ENCODE peak calls at places on chromosome 1, in ten cellular contexts. One of them, this sample, is unnamed.

GRCh38 chr1:22952694-22953391 is 19.8 kb downstream of the LACTBL1 start:
- DNase-seq in left ventricle myocardium inferior: no peak
- DNase-seq in amniotic stem cell: no peak
- DNase-seq in brain pericyte: no peak
- DNase-seq in GM04504: no peak
- DNase-seq in neuronal stem cell: no peak
- DNase-seq in memory B cell: no peak
- DNase-seq in colonic mucosa: no peak
- DNase-seq in GM13976: no peak
- DNase-seq in stimulated activated CD4-positive, alpha-beta T cell treated with anti-CD3 and anti-CD28 coated beads, Interleukin-2, amount 100 ng/mL, for 48 hours: no peak
- DNase-seq in this sample: no peak

GRCh38 chr1:227318003-227318851 is at the start of gene CDC42BPA:
- DNase-seq in brain pericyte: peak; percentile 56
- DNase-seq in left ventricle myocardium inferior: peak; percentile 89
- DNase-seq in GM04504: peak; percentile 71
- DNase-seq in stimulated activated CD4-positive, alpha-beta T cell treated with anti-CD3 and anti-CD28 coated beads, Interleukin-2, amount 100 ng/mL, for 48 hours: peak; percentile 24
- DNase-seq in colonic mucosa: peak; percentile 76
- DNase-seq in amniotic stem cell: peak; percentile 79
- DNase-seq in neuronal stem cell: peak; percentile 77
- DNase-seq in memory B cell: no peak
- DNase-seq in GM13976: peak; percentile 76
- DNase-seq in this sample: peak; percentile 87

GRCh38 chr1:44501022-44501910 is 96.2 kb downstream of the RNF220 start:
- DNase-seq in GM13976: no peak
- DNase-seq in colonic mucosa: no peak
- DNase-seq in left ventricle myocardium inferior: no peak
- DNase-seq in neuronal stem cell: peak; percentile 71
- DNase-seq in amniotic stem cell: no peak
- DNase-seq in memory B cell: no peak
- DNase-seq in stimulated activated CD4-positive, alpha-beta T cell treated with anti-CD3 and anti-CD28 coated beads, Interleukin-2, amount 100 ng/mL, for 48 hours: no peak
- DNase-seq in GM04504: no peak
- DNase-seq in brain pericyte: no peak
- DNase-seq in this sample: peak; percentile 28

GRCh38 chr1:96882096-96882495 is 160.5 kb downstream of the PTBP2 start:
- DNase-seq in brain pericyte: no peak
- DNase-seq in GM04504: no peak
- DNase-seq in colonic mucosa: no peak
- DNase-seq in neuronal stem cell: no peak
- DNase-seq in stimulated activated CD4-positive, alpha-beta T cell treated with anti-CD3 and anti-CD28 coated beads, Interleukin-2, amount 100 ng/mL, for 48 hours: no peak
- DNase-seq in GM13976: no peak
- DNase-seq in left ventricle myocardium inferior: no peak
- DNase-seq in memory B cell: no peak
- DNase-seq in amniotic stem cell: no peak
- DNase-seq in this sample: no peak

GRCh38 chr1:31409946-31410858 is 2.8 kb upstream of the SERINC2 start:
- DNase-seq in left ventricle myocardium inferior: no peak
- DNase-seq in amniotic stem cell: no peak
- DNase-seq in stimulated activated CD4-positive, alpha-beta T cell treated with anti-CD3 and anti-CD28 coated beads, Interleukin-2, amount 100 ng/mL, for 48 hours: no peak
- DNase-seq in memory B cell: no peak
- DNase-seq in brain pericyte: no peak
- DNase-seq in GM04504: no peak
- DNase-seq in colonic mucosa: no peak
- DNase-seq in GM13976: no peak
- DNase-seq in neuronal stem cell: no peak
- DNase-seq in this sample: no peak

GRCh38 chr1:151142411-151143056 is 3.9 kb downstream of the SEMA6C start:
- DNase-seq in memory B cell: no peak
- DNase-seq in neuronal stem cell: no peak
- DNase-seq in brain pericyte: no peak
- DNase-seq in amniotic stem cell: no peak
- DNase-seq in colonic mucosa: no peak
- DNase-seq in stimulated activated CD4-positive, alpha-beta T cell treated with anti-CD3 and anti-CD28 coated beads, Interleukin-2, amount 100 ng/mL, for 48 hours: no peak
- DNase-seq in GM13976: no peak
- DNase-seq in left ventricle myocardium inferior: no peak
- DNase-seq in GM04504: no peak
- DNase-seq in this sample: no peak

GRCh38 chr1:230153655-230154296 is 86.7 kb downstream of the GALNT2 start:
- DNase-seq in memory B cell: no peak
- DNase-seq in amniotic stem cell: no peak
- DNase-seq in colonic mucosa: no peak
- DNase-seq in neuronal stem cell: peak; percentile 33
- DNase-seq in brain pericyte: no peak
- DNase-seq in GM13976: no peak
- DNase-seq in GM04504: no peak
- DNase-seq in left ventricle myocardium inferior: no peak
- DNase-seq in stimulated activated CD4-positive, alpha-beta T cell treated with anti-CD3 and anti-CD28 coated beads, Interleukin-2, amount 100 ng/mL, for 48 hours: no peak
- DNase-seq in this sample: no peak

GRCh38 chr1:205241366-205242030 is 13.8 kb downstream of the TMCC2 start:
- DNase-seq in colonic mucosa: no peak
- DNase-seq in memory B cell: no peak
- DNase-seq in brain pericyte: no peak
- DNase-seq in neuronal stem cell: no peak
- DNase-seq in amniotic stem cell: no peak
- DNase-seq in GM13976: no peak
- DNase-seq in GM04504: no peak
- DNase-seq in left ventricle myocardium inferior: no peak
- DNase-seq in stimulated activated CD4-positive, alpha-beta T cell treated with anti-CD3 and anti-CD28 coated beads, Interleukin-2, amount 100 ng/mL, for 48 hours: no peak
- DNase-seq in this sample: no peak

GRCh38 chr1:111334169-111334568 is 43.5 kb downstream of the CHIA start:
- DNase-seq in GM04504: peak; percentile 21
- DNase-seq in memory B cell: peak; percentile 45
- DNase-seq in amniotic stem cell: peak; percentile 41
- DNase-seq in stimulated activated CD4-positive, alpha-beta T cell treated with anti-CD3 and anti-CD28 coated beads, Interleukin-2, amount 100 ng/mL, for 48 hours: peak; percentile 15
- DNase-seq in neuronal stem cell: no peak
- DNase-seq in colonic mucosa: no peak
- DNase-seq in GM13976: peak; percentile 67
- DNase-seq in left ventricle myocardium inferior: peak; percentile 19
- DNase-seq in brain pericyte: no peak
- DNase-seq in this sample: no peak

GRCh38 chr1:59242345-59242744 is 54.5 kb upstream of the FGGY start:
- DNase-seq in memory B cell: no peak
- DNase-seq in left ventricle myocardium inferior: no peak
- DNase-seq in neuronal stem cell: no peak
- DNase-seq in colonic mucosa: no peak
- DNase-seq in amniotic stem cell: no peak
- DNase-seq in GM04504: no peak
- DNase-seq in GM13976: no peak
- DNase-seq in stimulated activated CD4-positive, alpha-beta T cell treated with anti-CD3 and anti-CD28 coated beads, Interleukin-2, amount 100 ng/mL, for 48 hours: no peak
- DNase-seq in brain pericyte: no peak
- DNase-seq in this sample: no peak

GRCh38 chr1:2330511-2331199 is 60.7 kb downstream of the MORN1 start:
- DNase-seq in GM13976: no peak
- DNase-seq in brain pericyte: no peak
- DNase-seq in GM04504: peak; percentile 83
- DNase-seq in left ventricle myocardium inferior: no peak
- DNase-seq in amniotic stem cell: peak; percentile 12
- DNase-seq in stimulated activated CD4-positive, alpha-beta T cell treated with anti-CD3 and anti-CD28 coated beads, Interleukin-2, amount 100 ng/mL, for 48 hours: no peak
- DNase-seq in colonic mucosa: no peak
- DNase-seq in memory B cell: no peak
- DNase-seq in neuronal stem cell: no peak
- DNase-seq in this sample: no peak

GRCh38 chr1:109478806-109479205 is 4.9 kb upstream of the ATXN7L2 start:
- DNase-seq in GM13976: peak; percentile 53
- DNase-seq in memory B cell: no peak
- DNase-seq in amniotic stem cell: no peak
- DNase-seq in GM04504: no peak
- DNase-seq in left ventricle myocardium inferior: no peak
- DNase-seq in colonic mucosa: peak; percentile 58
- DNase-seq in neuronal stem cell: no peak
- DNase-seq in brain pericyte: no peak
- DNase-seq in stimulated activated CD4-positive, alpha-beta T cell treated with anti-CD3 and anti-CD28 coated beads, Interleukin-2, amount 100 ng/mL, for 48 hours: no peak
- DNase-seq in this sample: no peak

GRCh38 chr1:173554541-173555250 is 48.2 kb downstream of the SLC9C2 start:
- DNase-seq in left ventricle myocardium inferior: no peak
- DNase-seq in GM13976: no peak
- DNase-seq in memory B cell: no peak
- DNase-seq in amniotic stem cell: no peak
- DNase-seq in stimulated activated CD4-positive, alpha-beta T cell treated with anti-CD3 and anti-CD28 coated beads, Interleukin-2, amount 100 ng/mL, for 48 hours: no peak
- DNase-seq in colonic mucosa: no peak
- DNase-seq in GM04504: no peak
- DNase-seq in brain pericyte: no peak
- DNase-seq in neuronal stem cell: no peak
- DNase-seq in this sample: no peak

GRCh38 chr1:221823149-221823548 is 81.3 kb upstream of the DUSP10 start:
- DNase-seq in stimulated activated CD4-positive, alpha-beta T cell treated with anti-CD3 and anti-CD28 coated beads, Interleukin-2, amount 100 ng/mL, for 48 hours: no peak
- DNase-seq in GM13976: no peak
- DNase-seq in memory B cell: no peak
- DNase-seq in neuronal stem cell: no peak
- DNase-seq in colonic mucosa: no peak
- DNase-seq in brain pericyte: no peak
- DNase-seq in GM04504: no peak
- DNase-seq in amniotic stem cell: no peak
- DNase-seq in left ventricle myocardium inferior: no peak
- DNase-seq in this sample: no peak

GRCh38 chr1:246793331-246793890 is 69.2 kb downstream of the SCCPDH start:
- DNase-seq in colonic mucosa: no peak
- DNase-seq in neuronal stem cell: no peak
- DNase-seq in stimulated activated CD4-positive, alpha-beta T cell treated with anti-CD3 and anti-CD28 coated beads, Interleukin-2, amount 100 ng/mL, for 48 hours: no peak
- DNase-seq in memory B cell: no peak
- DNase-seq in left ventricle myocardium inferior: no peak
- DNase-seq in amniotic stem cell: no peak
- DNase-seq in GM04504: no peak
- DNase-seq in GM13976: no peak
- DNase-seq in brain pericyte: no peak
- DNase-seq in this sample: no peak

GRCh38 chr1:158153781-158154444 is 26.8 kb upstream of the CD1D start:
- DNase-seq in left ventricle myocardium inferior: no peak
- DNase-seq in memory B cell: no peak
- DNase-seq in neuronal stem cell: no peak
- DNase-seq in amniotic stem cell: no peak
- DNase-seq in stimulated activated CD4-positive, alpha-beta T cell treated with anti-CD3 and anti-CD28 coated beads, Interleukin-2, amount 100 ng/mL, for 48 hours: no peak
- DNase-seq in GM04504: no peak
- DNase-seq in GM13976: no peak
- DNase-seq in brain pericyte: no peak
- DNase-seq in colonic mucosa: no peak
- DNase-seq in this sample: no peak

GRCh38 chr1:66761273-66761672 is 9.0 kb downstream of the DYNLT5 start:
- DNase-seq in brain pericyte: no peak
- DNase-seq in amniotic stem cell: no peak
- DNase-seq in neuronal stem cell: no peak
- DNase-seq in memory B cell: no peak
- DNase-seq in stimulated activated CD4-positive, alpha-beta T cell treated with anti-CD3 and anti-CD28 coated beads, Interleukin-2, amount 100 ng/mL, for 48 hours: no peak
- DNase-seq in colonic mucosa: no peak
- DNase-seq in GM04504: peak; percentile 22
- DNase-seq in GM13976: no peak
- DNase-seq in left ventricle myocardium inferior: no peak
- DNase-seq in this sample: no peak

GRCh38 chr1:163824006-163824405 is 502.3 kb downstream of the NUF2 start:
- DNase-seq in left ventricle myocardium inferior: peak; percentile 54
- DNase-seq in neuronal stem cell: no peak
- DNase-seq in memory B cell: no peak
- DNase-seq in GM13976: no peak
- DNase-seq in GM04504: peak; percentile 91
- DNase-seq in amniotic stem cell: peak; percentile 24
- DNase-seq in stimulated activated CD4-positive, alpha-beta T cell treated with anti-CD3 and anti-CD28 coated beads, Interleukin-2, amount 100 ng/mL, for 48 hours: no peak
- DNase-seq in colonic mucosa: no peak
- DNase-seq in brain pericyte: peak; percentile 17
- DNase-seq in this sample: no peak

GRCh38 chr1:202274611-202275010 is 67.1 kb downstream of the UBE2T start:
- DNase-seq in stimulated activated CD4-positive, alpha-beta T cell treated with anti-CD3 and anti-CD28 coated beads, Interleukin-2, amount 100 ng/mL, for 48 hours: peak; percentile 16
- DNase-seq in brain pericyte: no peak
- DNase-seq in left ventricle myocardium inferior: no peak
- DNase-seq in memory B cell: no peak
- DNase-seq in GM04504: no peak
- DNase-seq in colonic mucosa: peak; percentile 24
- DNase-seq in amniotic stem cell: no peak
- DNase-seq in neuronal stem cell: no peak
- DNase-seq in GM13976: peak; percentile 67
- DNase-seq in this sample: peak; percentile 24

GRCh38 chr1:80155371-80155770 is 1148.8 kb upstream of the ADGRL4 start:
- DNase-seq in GM04504: no peak
- DNase-seq in memory B cell: no peak
- DNase-seq in neuronal stem cell: peak; percentile 4
- DNase-seq in stimulated activated CD4-positive, alpha-beta T cell treated with anti-CD3 and anti-CD28 coated beads, Interleukin-2, amount 100 ng/mL, for 48 hours: no peak
- DNase-seq in brain pericyte: no peak
- DNase-seq in left ventricle myocardium inferior: no peak
- DNase-seq in colonic mucosa: no peak
- DNase-seq in amniotic stem cell: no peak
- DNase-seq in GM13976: no peak
- DNase-seq in this sample: no peak

GRCh38 chr1:183476081-183476480 is 3.8 kb downstream of the SMG7 start:
- DNase-seq in left ventricle myocardium inferior: no peak
- DNase-seq in neuronal stem cell: no peak
- DNase-seq in GM04504: no peak
- DNase-seq in amniotic stem cell: no peak
- DNase-seq in stimulated activated CD4-positive, alpha-beta T cell treated with anti-CD3 and anti-CD28 coated beads, Interleukin-2, amount 100 ng/mL, for 48 hours: no peak
- DNase-seq in memory B cell: no peak
- DNase-seq in brain pericyte: no peak
- DNase-seq in colonic mucosa: no peak
- DNase-seq in GM13976: no peak
- DNase-seq in this sample: no peak

GRCh38 chr1:201397675-201398074 is 1.4 kb downstream of the LAD1 start:
- DNase-seq in stimulated activated CD4-positive, alpha-beta T cell treated with anti-CD3 and anti-CD28 coated beads, Interleukin-2, amount 100 ng/mL, for 48 hours: no peak
- DNase-seq in amniotic stem cell: no peak
- DNase-seq in left ventricle myocardium inferior: no peak
- DNase-seq in brain pericyte: no peak
- DNase-seq in GM04504: no peak
- DNase-seq in neuronal stem cell: no peak
- DNase-seq in colonic mucosa: peak; percentile 87
- DNase-seq in memory B cell: no peak
- DNase-seq in GM13976: no peak
- DNase-seq in this sample: no peak

GRCh38 chr1:97603776-97604175 is 317.1 kb downstream of the DPYD start:
- DNase-seq in left ventricle myocardium inferior: no peak
- DNase-seq in neuronal stem cell: no peak
- DNase-seq in colonic mucosa: no peak
- DNase-seq in brain pericyte: no peak
- DNase-seq in GM04504: no peak
- DNase-seq in amniotic stem cell: no peak
- DNase-seq in GM13976: no peak
- DNase-seq in stimulated activated CD4-positive, alpha-beta T cell treated with anti-CD3 and anti-CD28 coated beads, Interleukin-2, amount 100 ng/mL, for 48 hours: no peak
- DNase-seq in memory B cell: no peak
- DNase-seq in this sample: no peak

GRCh38 chr1:40404670-40405462 is 31.3 kb downstream of the SMAP2 start:
- DNase-seq in GM04504: peak; percentile 27
- DNase-seq in stimulated activated CD4-positive, alpha-beta T cell treated with anti-CD3 and anti-CD28 coated beads, Interleukin-2, amount 100 ng/mL, for 48 hours: no peak
- DNase-seq in GM13976: no peak
- DNase-seq in memory B cell: peak; percentile 54
- DNase-seq in neuronal stem cell: peak; percentile 31
- DNase-seq in brain pericyte: no peak
- DNase-seq in amniotic stem cell: no peak
- DNase-seq in colonic mucosa: no peak
- DNase-seq in left ventricle myocardium inferior: no peak
- DNase-seq in this sample: no peak

GRCh38 chr1:108194051-108194450 is 6.1 kb downstream of the SLC25A24 start:
- DNase-seq in stimulated activated CD4-positive, alpha-beta T cell treated with anti-CD3 and anti-CD28 coated beads, Interleukin-2, amount 100 ng/mL, for 48 hours: no peak
- DNase-seq in brain pericyte: no peak
- DNase-seq in neuronal stem cell: no peak
- DNase-seq in GM13976: no peak
- DNase-seq in colonic mucosa: no peak
- DNase-seq in GM04504: no peak
- DNase-seq in amniotic stem cell: no peak
- DNase-seq in memory B cell: no peak
- DNase-seq in left ventricle myocardium inferior: no peak
- DNase-seq in this sample: no peak

GRCh38 chr1:184854036-184854435 is 99.4 kb upstream of the EDEM3 start:
- DNase-seq in neuronal stem cell: no peak
- DNase-seq in stimulated activated CD4-positive, alpha-beta T cell treated with anti-CD3 and anti-CD28 coated beads, Interleukin-2, amount 100 ng/mL, for 48 hours: no peak
- DNase-seq in amniotic stem cell: no peak
- DNase-seq in GM13976: no peak
- DNase-seq in left ventricle myocardium inferior: no peak
- DNase-seq in colonic mucosa: no peak
- DNase-seq in brain pericyte: no peak
- DNase-seq in GM04504: no peak
- DNase-seq in memory B cell: no peak
- DNase-seq in this sample: no peak

GRCh38 chr1:81600878-81601658 is 199.7 kb upstream of the ADGRL2 start:
- DNase-seq in stimulated activated CD4-positive, alpha-beta T cell treated with anti-CD3 and anti-CD28 coated beads, Interleukin-2, amount 100 ng/mL, for 48 hours: no peak
- DNase-seq in brain pericyte: no peak
- DNase-seq in left ventricle myocardium inferior: no peak
- DNase-seq in neuronal stem cell: no peak
- DNase-seq in GM04504: no peak
- DNase-seq in memory B cell: no peak
- DNase-seq in colonic mucosa: no peak
- DNase-seq in GM13976: no peak
- DNase-seq in amniotic stem cell: no peak
- DNase-seq in this sample: no peak

GRCh38 chr1:50450861-50451653 is 27.8 kb upstream of the DMRTA2 start:
- DNase-seq in amniotic stem cell: no peak
- DNase-seq in stimulated activated CD4-positive, alpha-beta T cell treated with anti-CD3 and anti-CD28 coated beads, Interleukin-2, amount 100 ng/mL, for 48 hours: no peak
- DNase-seq in brain pericyte: no peak
- DNase-seq in GM04504: no peak
- DNase-seq in GM13976: no peak
- DNase-seq in colonic mucosa: no peak
- DNase-seq in neuronal stem cell: no peak
- DNase-seq in left ventricle myocardium inferior: no peak
- DNase-seq in memory B cell: no peak
- DNase-seq in this sample: no peak

This sample was measured in endothelial cell.